ENCODE peak calls at places on chromosomes 12 and 14, in eight cellular contexts. One of them, this sample, is unnamed.

GRCh38 chr12:116677202-116677651 is 60.6 kb downstream of the SPRING1 start:
- DNase-seq in stimulated activated CD8-positive, alpha-beta memory T cell treated with anti-CD3 and anti-CD28 coated beads, Interleukin-2, amount 100 ng/mL, for 48 hours: no peak
- DNase-seq in CD14-positive monocyte: no peak
- DNase-seq in amniotic stem cell: no peak
- DNase-seq in mesothelial cell of epicardium: no peak
- DNase-seq in heart left ventricle: no peak
- DNase-seq in germinal center: peak; percentile 37
- DNase-seq in NCI-H2081: no peak
- DNase-seq in this sample: no peak

GRCh38 chr14:51430600-51430999 is 190.6 kb downstream of the TMX1 start:
- DNase-seq in mesothelial cell of epicardium: no peak
- DNase-seq in heart left ventricle: no peak
- DNase-seq in NCI-H2081: no peak
- DNase-seq in stimulated activated CD8-positive, alpha-beta memory T cell treated with anti-CD3 and anti-CD28 coated beads, Interleukin-2, amount 100 ng/mL, for 48 hours: no peak
- DNase-seq in amniotic stem cell: no peak
- DNase-seq in germinal center: no peak
- DNase-seq in CD14-positive monocyte: no peak
- DNase-seq in this sample: no peak

GRCh38 chr12:125889742-125890141 is 824.5 kb downstream of the AACS start:
- DNase-seq in mesothelial cell of epicardium: no peak
- DNase-seq in CD14-positive monocyte: no peak
- DNase-seq in heart left ventricle: no peak
- DNase-seq in stimulated activated CD8-positive, alpha-beta memory T cell treated with anti-CD3 and anti-CD28 coated beads, Interleukin-2, amount 100 ng/mL, for 48 hours: no peak
- DNase-seq in NCI-H2081: no peak
- DNase-seq in germinal center: no peak
- DNase-seq in amniotic stem cell: no peak
- DNase-seq in this sample: no peak

GRCh38 chr12:70469221-70469820 is 103.2 kb downstream of the KCNMB4 start:
- DNase-seq in amniotic stem cell: no peak
- DNase-seq in CD14-positive monocyte: no peak
- DNase-seq in stimulated activated CD8-positive, alpha-beta memory T cell treated with anti-CD3 and anti-CD28 coated beads, Interleukin-2, amount 100 ng/mL, for 48 hours: no peak
- DNase-seq in NCI-H2081: no peak
- DNase-seq in mesothelial cell of epicardium: no peak
- DNase-seq in germinal center: peak; percentile 23
- DNase-seq in heart left ventricle: no peak
- DNase-seq in this sample: no peak

GRCh38 chr14:91354979-91355685 is 62.5 kb downstream of the CCDC88C start:
- DNase-seq in NCI-H2081: peak; percentile 79
- DNase-seq in amniotic stem cell: no peak
- DNase-seq in mesothelial cell of epicardium: no peak
- DNase-seq in CD14-positive monocyte: no peak
- DNase-seq in heart left ventricle: no peak
- DNase-seq in stimulated activated CD8-positive, alpha-beta memory T cell treated with anti-CD3 and anti-CD28 coated beads, Interleukin-2, amount 100 ng/mL, for 48 hours: no peak
- DNase-seq in germinal center: peak; percentile 56
- DNase-seq in this sample: peak; percentile 89

GRCh38 chr12:122126713-122127597 is 47.1 kb downstream of the IL31 start:
- DNase-seq in mesothelial cell of epicardium: no peak
- DNase-seq in NCI-H2081: no peak
- DNase-seq in stimulated activated CD8-positive, alpha-beta memory T cell treated with anti-CD3 and anti-CD28 coated beads, Interleukin-2, amount 100 ng/mL, for 48 hours: no peak
- DNase-seq in germinal center: no peak
- DNase-seq in amniotic stem cell: no peak
- DNase-seq in heart left ventricle: peak; percentile 52
- DNase-seq in CD14-positive monocyte: no peak
- DNase-seq in this sample: no peak

GRCh38 chr14:36068777-36069534 is 107.6 kb downstream of the PTCSC3 start:
- DNase-seq in NCI-H2081: no peak
- DNase-seq in mesothelial cell of epicardium: no peak
- DNase-seq in heart left ventricle: no peak
- DNase-seq in amniotic stem cell: no peak
- DNase-seq in CD14-positive monocyte: no peak
- DNase-seq in germinal center: no peak
- DNase-seq in stimulated activated CD8-positive, alpha-beta memory T cell treated with anti-CD3 and anti-CD28 coated beads, Interleukin-2, amount 100 ng/mL, for 48 hours: no peak
- DNase-seq in this sample: no peak

GRCh38 chr14:71050227-71050823 is 143.1 kb downstream of the PCNX1 start:
- DNase-seq in amniotic stem cell: no peak
- DNase-seq in NCI-H2081: no peak
- DNase-seq in stimulated activated CD8-positive, alpha-beta memory T cell treated with anti-CD3 and anti-CD28 coated beads, Interleukin-2, amount 100 ng/mL, for 48 hours: no peak
- DNase-seq in CD14-positive monocyte: no peak
- DNase-seq in mesothelial cell of epicardium: no peak
- DNase-seq in germinal center: peak; percentile 7
- DNase-seq in heart left ventricle: no peak
- DNase-seq in this sample: no peak

GRCh38 chr14:91186515-91187066 is 57.9 kb downstream of the GPR68 start:
- DNase-seq in heart left ventricle: no peak
- DNase-seq in NCI-H2081: no peak
- DNase-seq in CD14-positive monocyte: no peak
- DNase-seq in germinal center: no peak
- DNase-seq in stimulated activated CD8-positive, alpha-beta memory T cell treated with anti-CD3 and anti-CD28 coated beads, Interleukin-2, amount 100 ng/mL, for 48 hours: no peak
- DNase-seq in amniotic stem cell: no peak
- DNase-seq in mesothelial cell of epicardium: no peak
- DNase-seq in this sample: no peak

GRCh38 chr14:48113713-48114112 is 438.3 kb upstream of the MDGA2 start:
- DNase-seq in CD14-positive monocyte: no peak
- DNase-seq in amniotic stem cell: no peak
- DNase-seq in heart left ventricle: no peak
- DNase-seq in NCI-H2081: no peak
- DNase-seq in mesothelial cell of epicardium: no peak
- DNase-seq in germinal center: no peak
- DNase-seq in stimulated activated CD8-positive, alpha-beta memory T cell treated with anti-CD3 and anti-CD28 coated beads, Interleukin-2, amount 100 ng/mL, for 48 hours: no peak
- DNase-seq in this sample: no peak

GRCh38 chr12:638948-639557 is 24.2 kb downstream of the NINJ2 start:
- DNase-seq in mesothelial cell of epicardium: no peak
- DNase-seq in heart left ventricle: no peak
- DNase-seq in NCI-H2081: no peak
- DNase-seq in amniotic stem cell: no peak
- DNase-seq in germinal center: no peak
- DNase-seq in CD14-positive monocyte: no peak
- DNase-seq in stimulated activated CD8-positive, alpha-beta memory T cell treated with anti-CD3 and anti-CD28 coated beads, Interleukin-2, amount 100 ng/mL, for 48 hours: no peak
- DNase-seq in this sample: no peak

GRCh38 chr14:74019743-74020142 is 594 bp downstream of the BBOF1 start:
- DNase-seq in stimulated activated CD8-positive, alpha-beta memory T cell treated with anti-CD3 and anti-CD28 coated beads, Interleukin-2, amount 100 ng/mL, for 48 hours: no peak
- DNase-seq in amniotic stem cell: peak; percentile 5
- DNase-seq in heart left ventricle: no peak
- DNase-seq in mesothelial cell of epicardium: no peak
- DNase-seq in CD14-positive monocyte: no peak
- DNase-seq in germinal center: no peak
- DNase-seq in NCI-H2081: no peak
- DNase-seq in this sample: no peak

GRCh38 chr14:105154476-105154871 is 14.1 kb downstream of the JAG2 start:
- DNase-seq in CD14-positive monocyte: no peak
- DNase-seq in stimulated activated CD8-positive, alpha-beta memory T cell treated with anti-CD3 and anti-CD28 coated beads, Interleukin-2, amount 100 ng/mL, for 48 hours: no peak
- DNase-seq in heart left ventricle: peak; percentile 46
- DNase-seq in mesothelial cell of epicardium: no peak
- DNase-seq in amniotic stem cell: no peak
- DNase-seq in NCI-H2081: no peak
- DNase-seq in germinal center: no peak
- DNase-seq in this sample: no peak

GRCh38 chr14:34081126-34081575 is 130.3 kb upstream of the EGLN3 start:
- DNase-seq in amniotic stem cell: no peak
- DNase-seq in germinal center: no peak
- DNase-seq in stimulated activated CD8-positive, alpha-beta memory T cell treated with anti-CD3 and anti-CD28 coated beads, Interleukin-2, amount 100 ng/mL, for 48 hours: no peak
- DNase-seq in NCI-H2081: no peak
- DNase-seq in heart left ventricle: no peak
- DNase-seq in CD14-positive monocyte: no peak
- DNase-seq in mesothelial cell of epicardium: no peak
- DNase-seq in this sample: no peak

GRCh38 chr14:65620195-65620594 is 207.7 kb downstream of the FUT8 start:
- DNase-seq in CD14-positive monocyte: no peak
- DNase-seq in NCI-H2081: no peak
- DNase-seq in amniotic stem cell: no peak
- DNase-seq in germinal center: no peak
- DNase-seq in stimulated activated CD8-positive, alpha-beta memory T cell treated with anti-CD3 and anti-CD28 coated beads, Interleukin-2, amount 100 ng/mL, for 48 hours: no peak
- DNase-seq in heart left ventricle: no peak
- DNase-seq in mesothelial cell of epicardium: no peak
- DNase-seq in this sample: no peak

GRCh38 chr12:89856431-89856830 is 147.8 kb upstream of the ATP2B1 start:
- DNase-seq in heart left ventricle: no peak
- DNase-seq in NCI-H2081: no peak
- DNase-seq in stimulated activated CD8-positive, alpha-beta memory T cell treated with anti-CD3 and anti-CD28 coated beads, Interleukin-2, amount 100 ng/mL, for 48 hours: no peak
- DNase-seq in germinal center: peak; percentile 42
- DNase-seq in amniotic stem cell: no peak
- DNase-seq in mesothelial cell of epicardium: no peak
- DNase-seq in CD14-positive monocyte: peak; percentile 52
- DNase-seq in this sample: no peak

GRCh38 chr14:26966942-26967341 is 369.1 kb upstream of the NOVA1 start:
- DNase-seq in mesothelial cell of epicardium: no peak
- DNase-seq in germinal center: no peak
- DNase-seq in CD14-positive monocyte: no peak
- DNase-seq in heart left ventricle: no peak
- DNase-seq in amniotic stem cell: no peak
- DNase-seq in stimulated activated CD8-positive, alpha-beta memory T cell treated with anti-CD3 and anti-CD28 coated beads, Interleukin-2, amount 100 ng/mL, for 48 hours: no peak
- DNase-seq in NCI-H2081: no peak
- DNase-seq in this sample: no peak

GRCh38 chr14:29643415-29644206 is 284.0 kb downstream of the PRKD1 start:
- DNase-seq in CD14-positive monocyte: no peak
- DNase-seq in stimulated activated CD8-positive, alpha-beta memory T cell treated with anti-CD3 and anti-CD28 coated beads, Interleukin-2, amount 100 ng/mL, for 48 hours: no peak
- DNase-seq in germinal center: no peak
- DNase-seq in NCI-H2081: no peak
- DNase-seq in mesothelial cell of epicardium: no peak
- DNase-seq in amniotic stem cell: no peak
- DNase-seq in heart left ventricle: no peak
- DNase-seq in this sample: no peak

GRCh38 chr12:46266382-46266791 is 2.5 kb downstream of the SLC38A1 start:
- DNase-seq in heart left ventricle: no peak
- DNase-seq in stimulated activated CD8-positive, alpha-beta memory T cell treated with anti-CD3 and anti-CD28 coated beads, Interleukin-2, amount 100 ng/mL, for 48 hours: peak; percentile 6
- DNase-seq in amniotic stem cell: peak; percentile 15
- DNase-seq in mesothelial cell of epicardium: no peak
- DNase-seq in germinal center: peak; percentile 25
- DNase-seq in CD14-positive monocyte: no peak
- DNase-seq in NCI-H2081: peak; percentile 11
- DNase-seq in this sample: peak; percentile 53

GRCh38 chr12:105319691-105320209 is 10.7 kb upstream of the C12orf75 start:
- DNase-seq in mesothelial cell of epicardium: no peak
- DNase-seq in NCI-H2081: no peak
- DNase-seq in stimulated activated CD8-positive, alpha-beta memory T cell treated with anti-CD3 and anti-CD28 coated beads, Interleukin-2, amount 100 ng/mL, for 48 hours: no peak
- DNase-seq in germinal center: no peak
- DNase-seq in amniotic stem cell: no peak
- DNase-seq in heart left ventricle: no peak
- DNase-seq in CD14-positive monocyte: no peak
- DNase-seq in this sample: peak; percentile 27

GRCh38 chr14:63371033-63371432 is 52.3 kb upstream of the GPHB5 start:
- DNase-seq in stimulated activated CD8-positive, alpha-beta memory T cell treated with anti-CD3 and anti-CD28 coated beads, Interleukin-2, amount 100 ng/mL, for 48 hours: no peak
- DNase-seq in germinal center: no peak
- DNase-seq in CD14-positive monocyte: no peak
- DNase-seq in NCI-H2081: no peak
- DNase-seq in heart left ventricle: no peak
- DNase-seq in amniotic stem cell: no peak
- DNase-seq in mesothelial cell of epicardium: no peak
- DNase-seq in this sample: no peak

GRCh38 chr12:69470189-69471094 is at the start of gene FRS2:
- DNase-seq in germinal center: peak; percentile 91
- DNase-seq in heart left ventricle: peak; percentile 95
- DNase-seq in NCI-H2081: peak; percentile 93
- DNase-seq in stimulated activated CD8-positive, alpha-beta memory T cell treated with anti-CD3 and anti-CD28 coated beads, Interleukin-2, amount 100 ng/mL, for 48 hours: peak; percentile 83
- DNase-seq in CD14-positive monocyte: peak; percentile 83
- DNase-seq in amniotic stem cell: peak; percentile 86
- DNase-seq in mesothelial cell of epicardium: peak; percentile 75
- DNase-seq in this sample: peak; percentile 92

GRCh38 chr12:22709292-22709691 is 84.3 kb downstream of the ETNK1 start:
- DNase-seq in stimulated activated CD8-positive, alpha-beta memory T cell treated with anti-CD3 and anti-CD28 coated beads, Interleukin-2, amount 100 ng/mL, for 48 hours: no peak
- DNase-seq in mesothelial cell of epicardium: no peak
- DNase-seq in CD14-positive monocyte: no peak
- DNase-seq in amniotic stem cell: no peak
- DNase-seq in germinal center: peak; percentile 37
- DNase-seq in NCI-H2081: peak; percentile 20
- DNase-seq in heart left ventricle: no peak
- DNase-seq in this sample: peak; percentile 21

GRCh38 chr12:57868870-57869609 is 22.5 kb upstream of the CTDSP2 start:
- DNase-seq in heart left ventricle: no peak
- DNase-seq in stimulated activated CD8-positive, alpha-beta memory T cell treated with anti-CD3 and anti-CD28 coated beads, Interleukin-2, amount 100 ng/mL, for 48 hours: no peak
- DNase-seq in CD14-positive monocyte: no peak
- DNase-seq in amniotic stem cell: no peak
- DNase-seq in NCI-H2081: no peak
- DNase-seq in germinal center: no peak
- DNase-seq in mesothelial cell of epicardium: no peak
- DNase-seq in this sample: no peak

GRCh38 chr12:49869816-49870500 is 27.1 kb upstream of the BCDIN3D start:
- DNase-seq in heart left ventricle: no peak
- DNase-seq in CD14-positive monocyte: no peak
- DNase-seq in mesothelial cell of epicardium: no peak
- DNase-seq in amniotic stem cell: no peak
- DNase-seq in germinal center: no peak
- DNase-seq in stimulated activated CD8-positive, alpha-beta memory T cell treated with anti-CD3 and anti-CD28 coated beads, Interleukin-2, amount 100 ng/mL, for 48 hours: no peak
- DNase-seq in NCI-H2081: no peak
- DNase-seq in this sample: no peak

GRCh38 chr12:38269897-38270296 is 46.7 kb upstream of the ALG10B start:
- DNase-seq in germinal center: no peak
- DNase-seq in mesothelial cell of epicardium: no peak
- DNase-seq in NCI-H2081: no peak
- DNase-seq in amniotic stem cell: no peak
- DNase-seq in heart left ventricle: no peak
- DNase-seq in stimulated activated CD8-positive, alpha-beta memory T cell treated with anti-CD3 and anti-CD28 coated beads, Interleukin-2, amount 100 ng/mL, for 48 hours: no peak
- DNase-seq in CD14-positive monocyte: no peak
- DNase-seq in this sample: no peak

GRCh38 chr12:11765817-11766794 is 116.6 kb downstream of the ETV6 start:
- DNase-seq in CD14-positive monocyte: peak; percentile 58
- DNase-seq in stimulated activated CD8-positive, alpha-beta memory T cell treated with anti-CD3 and anti-CD28 coated beads, Interleukin-2, amount 100 ng/mL, for 48 hours: peak; percentile 32
- DNase-seq in amniotic stem cell: no peak
- DNase-seq in germinal center: peak; percentile 47
- DNase-seq in heart left ventricle: no peak
- DNase-seq in NCI-H2081: no peak
- DNase-seq in mesothelial cell of epicardium: peak; percentile 43
- DNase-seq in this sample: no peak

GRCh38 chr12:6915023-6915788 is 826 bp downstream of the ENO2 start:
- DNase-seq in NCI-H2081: peak; percentile 13
- DNase-seq in mesothelial cell of epicardium: no peak
- DNase-seq in CD14-positive monocyte: no peak
- DNase-seq in heart left ventricle: no peak
- DNase-seq in stimulated activated CD8-positive, alpha-beta memory T cell treated with anti-CD3 and anti-CD28 coated beads, Interleukin-2, amount 100 ng/mL, for 48 hours: no peak
- DNase-seq in germinal center: no peak
- DNase-seq in amniotic stem cell: no peak
- DNase-seq in this sample: peak; percentile 60

GRCh38 chr12:105453306-105453705 is 122.8 kb downstream of the C12orf75 start:
- DNase-seq in amniotic stem cell: no peak
- DNase-seq in stimulated activated CD8-positive, alpha-beta memory T cell treated with anti-CD3 and anti-CD28 coated beads, Interleukin-2, amount 100 ng/mL, for 48 hours: no peak
- DNase-seq in mesothelial cell of epicardium: no peak
- DNase-seq in CD14-positive monocyte: no peak
- DNase-seq in germinal center: no peak
- DNase-seq in heart left ventricle: no peak
- DNase-seq in NCI-H2081: no peak
- DNase-seq in this sample: no peak

GRCh38 chr12:47903151-47903611 is 1.6 kb downstream of the VDR start:
- DNase-seq in CD14-positive monocyte: no peak
- DNase-seq in germinal center: no peak
- DNase-seq in amniotic stem cell: no peak
- DNase-seq in stimulated activated CD8-positive, alpha-beta memory T cell treated with anti-CD3 and anti-CD28 coated beads, Interleukin-2, amount 100 ng/mL, for 48 hours: no peak
- DNase-seq in mesothelial cell of epicardium: no peak
- DNase-seq in NCI-H2081: no peak
- DNase-seq in heart left ventricle: no peak
- DNase-seq in this sample: no peak

GRCh38 chr14:92253381-92253894 is 69.5 kb upstream of the SLC24A4 start:
- DNase-seq in CD14-positive monocyte: no peak
- DNase-seq in germinal center: no peak
- DNase-seq in NCI-H2081: no peak
- DNase-seq in mesothelial cell of epicardium: no peak
- DNase-seq in amniotic stem cell: no peak
- DNase-seq in stimulated activated CD8-positive, alpha-beta memory T cell treated with anti-CD3 and anti-CD28 coated beads, Interleukin-2, amount 100 ng/mL, for 48 hours: no peak
- DNase-seq in heart left ventricle: no peak
- DNase-seq in this sample: peak; percentile 3

GRCh38 chr12:10941916-10942607 is 3.0 kb upstream of the TAS2R14 start:
- DNase-seq in mesothelial cell of epicardium: no peak
- DNase-seq in amniotic stem cell: no peak
- DNase-seq in heart left ventricle: no peak
- DNase-seq in germinal center: no peak
- DNase-seq in NCI-H2081: no peak
- DNase-seq in stimulated activated CD8-positive, alpha-beta memory T cell treated with anti-CD3 and anti-CD28 coated beads, Interleukin-2, amount 100 ng/mL, for 48 hours: no peak
- DNase-seq in CD14-positive monocyte: no peak
- DNase-seq in this sample: no peak

GRCh38 chr14:34628681-34629135 is 1.2 kb downstream of the SNX6 start:
- DNase-seq in heart left ventricle: no peak
- DNase-seq in mesothelial cell of epicardium: no peak
- DNase-seq in amniotic stem cell: no peak
- DNase-seq in CD14-positive monocyte: no peak
- DNase-seq in stimulated activated CD8-positive, alpha-beta memory T cell treated with anti-CD3 and anti-CD28 coated beads, Interleukin-2, amount 100 ng/mL, for 48 hours: peak; percentile 11
- DNase-seq in germinal center: no peak
- DNase-seq in NCI-H2081: no peak
- DNase-seq in this sample: no peak

GRCh38 chr12:27899151-27899661 is 73.3 kb downstream of the PTHLH start:
- DNase-seq in heart left ventricle: no peak
- DNase-seq in amniotic stem cell: peak; percentile 76
- DNase-seq in CD14-positive monocyte: no peak
- DNase-seq in mesothelial cell of epicardium: no peak
- DNase-seq in stimulated activated CD8-positive, alpha-beta memory T cell treated with anti-CD3 and anti-CD28 coated beads, Interleukin-2, amount 100 ng/mL, for 48 hours: no peak
- DNase-seq in germinal center: no peak
- DNase-seq in NCI-H2081: no peak
- DNase-seq in this sample: no peak